ENCODE peak calls at places on chromosomes 5 and 9, in seven cellular contexts. Q is right lobe of liver, K is IMR-90, E is adrenal gland, T is Peyer's patch, I is stomach, D is breast epithelium. J is an unnamed sample. For H3K9me3, the result is how much of the 10 kb centered on the place peaks cover.

GRCh38 chr9:101705135-101705661 is 33.2 kb downstream of the GRIN3A start:
- DNase-seq in Q (peak), K (no peak), E (no peak), T (peak), I (no peak), D (no peak), J (peak)

GRCh38 chr9:132743886-132744544 is 73.8 kb downstream of the GTF3C4 start:
- DNase-seq in Q (peak), K (no peak), E (no peak), T (peak), I (no peak), D (no peak), J (no peak)

GRCh38 chr5:26148569-26149107 is 889.7 kb downstream of the CDH9 start:
- DNase-seq in Q (no peak), K (no peak), E (no peak), T (no peak), I (no peak), D (no peak), J (no peak)

GRCh38 chr5:73448072-73448432 is 525 bp downstream of the FOXD1 start:
- DNase-seq in Q (no peak), K (no peak), E (no peak), T (no peak), I (no peak), D (no peak), J (no peak)

GRCh38 chr9:93630806-93631411 is 54.5 kb downstream of the PHF2 start:
- DNase-seq in Q (no peak), K (no peak), E (no peak), T (peak), I (no peak), D (no peak), J (no peak)

GRCh38 chr9:22395585-22396205 is 50.9 kb upstream of the DMRTA1 start:
- DNase-seq in Q (no peak), K (peak), E (no peak), T (no peak), I (no peak), D (no peak), J (no peak)

GRCh38 chr5:38518341-38518740 is 38.1 kb downstream of the LIFR start:
- DNase-seq in Q (no peak), K (peak), E (no peak), T (no peak), I (no peak), D (no peak), J (no peak)

GRCh38 chr5:176721509-176721908 is 74.2 kb downstream of the TSPAN17 start:
- DNase-seq in Q (no peak), K (no peak), E (no peak), T (no peak), I (no peak), D (no peak), J (no peak)

DNA sequence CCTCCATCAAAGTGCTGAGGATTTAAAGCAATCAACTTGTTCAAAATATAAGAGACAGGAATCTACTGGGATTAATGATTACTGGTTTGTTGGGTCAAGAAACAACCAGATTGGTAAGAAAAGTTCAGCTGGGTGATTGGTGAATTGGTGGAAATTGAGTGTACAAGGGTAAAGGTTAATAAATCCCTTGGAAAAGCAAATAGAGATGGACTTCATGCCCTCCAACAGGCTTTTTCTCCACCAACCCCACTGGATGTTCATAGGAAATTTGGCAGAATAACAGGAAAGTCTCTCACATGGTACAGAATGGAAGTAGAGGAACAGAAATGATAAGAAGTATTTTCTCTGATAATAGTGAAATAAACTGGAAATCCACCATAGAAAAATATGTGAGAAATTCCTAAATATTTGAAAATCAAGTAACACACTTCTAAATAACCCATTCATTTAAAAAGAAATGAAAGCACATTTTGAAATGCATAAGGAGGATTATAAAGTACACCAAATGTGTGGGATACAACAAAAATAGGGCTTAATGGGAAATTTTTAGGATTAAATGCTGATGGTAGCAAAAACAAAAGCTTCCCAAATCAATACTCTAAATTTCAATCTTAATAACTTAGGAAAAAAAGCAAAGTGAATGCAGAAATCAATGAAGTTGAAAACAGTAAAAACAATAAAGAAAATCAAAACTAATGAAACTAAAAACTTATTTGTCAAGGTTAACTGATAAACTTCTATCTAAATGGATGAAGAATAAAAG is 426.2 kb downstream of the HTR1A start:
- DNase-seq in Q (no peak), K (no peak), E (no peak), T (no peak), I (no peak), D (no peak), J (no peak)
- H3K9me3 ChIP-seq in Q (under half), K (under half), E (under half), T (under half), I (under half), D (under half), J (under half)

GRCh38 chr5:138968601-138969000 is 93.5 kb upstream of the LRRTM2 start:
- DNase-seq in Q (no peak), K (no peak), E (no peak), T (no peak), I (no peak), D (no peak), J (no peak)
- H3K27ac ChIP-seq in Q (no peak), K (no peak), E (no peak), T (no peak), I (no peak), D (no peak), J (no peak)

GRCh38 chr9:92245005-92245797 is 48.3 kb downstream of the IARS1 start:
- DNase-seq in Q (no peak), K (peak), E (no peak), T (no peak), I (no peak), D (no peak), J (no peak)
- TF ChIP-seq POLR2A in Q (no peak), K (peak), E (no peak), T (no peak), I (no peak), D (no peak), J (no peak)

GRCh38 chr9:18767141-18767540 is 265.9 kb downstream of the SAXO1 start:
- DNase-seq in Q (no peak), K (no peak), E (no peak), T (no peak), I (no peak), D (no peak), J (no peak)

GRCh38 chr9:18771018-18771417 is 262.0 kb downstream of the SAXO1 start:
- DNase-seq in Q (no peak), K (no peak), E (no peak), T (no peak), I (no peak), D (no peak), J (no peak)

GRCh38 chr9:18771736-18772135 is 261.3 kb downstream of the SAXO1 start:
- DNase-seq in Q (no peak), K (no peak), E (no peak), T (no peak), I (no peak), D (no peak), J (no peak)

GRCh38 chr9:18768951-18769622 is 263.9 kb downstream of the SAXO1 start:
- DNase-seq in Q (no peak), K (no peak), E (no peak), T (no peak), I (no peak), D (no peak), J (no peak)

GRCh38 chr9:18770509-18770908 is 262.5 kb downstream of the SAXO1 start:
- DNase-seq in Q (no peak), K (no peak), E (no peak), T (no peak), I (no peak), D (no peak), J (no peak)
- H3K9me3 ChIP-seq in Q (under half), K (under half), E (under half), T (under half), I (under half), D (under half), J (under half)